ENCODE peak calls at places on chromosomes 7 and 10, in seven cellular contexts. P is H7, E is GM03348, D is iPS DF 6.9, G is GDM1, Z is astrocyte of the cerebellum, I is mucosa of gallbladder. O is an unnamed sample.

GRCh38 chr7:117283371-117283770 is 39.5 kb downstream of the WNT2 start:
- DNase-seq in P (no peak), E (peak; percentile 82), D (no peak), G (no peak), Z (peak; percentile 70), I (no peak), O (peak; percentile 85)

GRCh38 chr10:124579003-124579384 is 117.4 kb downstream of the LHPP start:
- DNase-seq in P (peak; percentile 36), E (no peak), D (no peak), G (no peak), Z (no peak), I (no peak), O (peak; percentile 14)

GRCh38 chr10:102762401-102763015 is 18.8 kb downstream of the WBP1L start:
- DNase-seq in P (no peak), E (no peak), D (no peak), G (no peak), Z (no peak), I (no peak), O (no peak)

GRCh38 chr10:131816157-131816775 is 84.5 kb upstream of the PPP2R2D start:
- DNase-seq in P (peak; percentile 43), E (no peak), D (no peak), G (no peak), Z (no peak), I (peak; percentile 5), O (no peak)

GRCh38 chr10:133292919-133293809 is 15.5 kb downstream of the TUBGCP2 start:
- DNase-seq in P (no peak), E (peak; percentile 84), D (no peak), G (no peak), Z (no peak), I (no peak), O (no peak)

GRCh38 chr7:42065942-42066341 is 171.1 kb downstream of the GLI3 start:
- DNase-seq in P (no peak), E (no peak), D (no peak), G (no peak), Z (peak; percentile 82), I (no peak), O (peak; percentile 88)

GRCh38 chr7:91140286-91140685 is 123.9 kb upstream of the FZD1 start:
- DNase-seq in P (no peak), E (no peak), D (no peak), G (no peak), Z (no peak), I (no peak), O (no peak)

GRCh38 chr10:111524134-111524533 is 447.3 kb downstream of the ADRA2A start:
- DNase-seq in P (no peak), E (no peak), D (no peak), G (no peak), Z (no peak), I (no peak), O (no peak)

GRCh38 chr10:127853868-127854768 is 38.6 kb downstream of the CLRN3 start:
- DNase-seq in P (peak; percentile 90), E (peak; percentile 91), D (peak; percentile 75), G (peak; percentile 51), Z (peak; percentile 31), I (peak; percentile 42), O (peak; percentile 78)

GRCh38 chr10:129621694-129622093 is 154.7 kb downstream of the MGMT start:
- DNase-seq in P (no peak), E (no peak), D (no peak), G (no peak), Z (no peak), I (no peak), O (peak; percentile 19)

GRCh38 chr7:104971290-104972071 is 42.5 kb upstream of the KMT2E start:
- DNase-seq in P (no peak), E (peak; percentile 46), D (no peak), G (no peak), Z (no peak), I (no peak), O (peak; percentile 61)

GRCh38 chr7:156819733-156820295 is 73.2 kb downstream of the LMBR1 start:
- DNase-seq in P (no peak), E (no peak), D (no peak), G (no peak), Z (no peak), I (no peak), O (no peak)

GRCh38 chr7:6252748-6253147 is 19.7 kb downstream of the CYTH3 start:
- DNase-seq in P (no peak), E (peak; percentile 64), D (no peak), G (no peak), Z (no peak), I (no peak), O (peak; percentile 72)

GRCh38 chr7:13821152-13821787 is 168.2 kb downstream of the ETV1 start:
- DNase-seq in P (no peak), E (peak; percentile 32), D (no peak), G (no peak), Z (peak; percentile 3), I (no peak), O (peak; percentile 17)

GRCh38 chr7:112985377-112985987 is 101.1 kb downstream of the GPR85 start:
- DNase-seq in P (no peak), E (peak; percentile 13), D (no peak), G (no peak), Z (no peak), I (no peak), O (peak; percentile 52)

GRCh38 chr10:13830385-13830784 is 243.6 kb downstream of the PRPF18 start:
- DNase-seq in P (peak; percentile 43), E (no peak), D (no peak), G (no peak), Z (no peak), I (no peak), O (no peak)

GRCh38 chr10:128069351-128070051 is 56.7 kb downstream of the MKI67 start:
- DNase-seq in P (peak; percentile 90), E (peak; percentile 87), D (no peak), G (peak; percentile 59), Z (peak; percentile 47), I (peak; percentile 63), O (peak; percentile 87)

GRCh38 chr7:100130608-100131453 is 4.1 kb downstream of the MBLAC1 start:
- DNase-seq in P (peak; percentile 96), E (peak; percentile 82), D (peak; percentile 55), G (peak; percentile 50), Z (no peak), I (peak; percentile 90), O (peak; percentile 84)

GRCh38 chr10:23150610-23151009 is 41.5 kb upstream of the PTF1A start:
- DNase-seq in P (no peak), E (no peak), D (no peak), G (no peak), Z (no peak), I (no peak), O (no peak)

O was measured in astrocyte of the hippocampus.